ENCODE peak calls at places on chromosomes 4 and X, in seven cellular contexts. One of them, this sample, is unnamed.
A peak's percentile ranks its signal among the peaks of the same experiment; 100 is the strongest.

GRCh38 chr4:125303058-125303457 is 11.7 kb upstream of the FAT4 start:
- DNase-seq in cardiac muscle cell: no peak
- DNase-seq in fibroblast of mammary gland: peak; percentile 35
- DNase-seq in mucosa of descending colon: no peak
- DNase-seq in bronchial epithelial cell: no peak
- DNase-seq in fibroblast of the aortic adventitia: no peak
- DNase-seq in AG04450: no peak
- DNase-seq in this sample: no peak

GRCh38 chr4:6582889-6583504 is 8.0 kb downstream of the MAN2B2 start:
- DNase-seq in fibroblast of the aortic adventitia: peak; percentile 16
- DNase-seq in AG04450: no peak
- DNase-seq in fibroblast of mammary gland: peak; percentile 52
- DNase-seq in cardiac muscle cell: peak; percentile 33
- DNase-seq in bronchial epithelial cell: peak; percentile 33
- DNase-seq in mucosa of descending colon: peak; percentile 15
- DNase-seq in this sample: peak; percentile 65

GRCh38 chr4:176882201-176882600 is 89.5 kb upstream of the VEGFC start:
- DNase-seq in fibroblast of the aortic adventitia: no peak
- DNase-seq in bronchial epithelial cell: no peak
- DNase-seq in mucosa of descending colon: no peak
- DNase-seq in AG04450: no peak
- DNase-seq in fibroblast of mammary gland: no peak
- DNase-seq in cardiac muscle cell: no peak
- DNase-seq in this sample: no peak

GRCh38 chr4:83722730-83723269 is 186.9 kb downstream of the GPAT3 start:
- DNase-seq in mucosa of descending colon: no peak
- DNase-seq in fibroblast of the aortic adventitia: no peak
- DNase-seq in AG04450: no peak
- DNase-seq in cardiac muscle cell: no peak
- DNase-seq in fibroblast of mammary gland: no peak
- DNase-seq in bronchial epithelial cell: no peak
- DNase-seq in this sample: no peak

GRCh38 chr4:189804884-189805283 is 135.8 kb upstream of the FRG1 start:
- DNase-seq in cardiac muscle cell: no peak
- DNase-seq in mucosa of descending colon: no peak
- DNase-seq in fibroblast of the aortic adventitia: no peak
- DNase-seq in fibroblast of mammary gland: no peak
- DNase-seq in AG04450: no peak
- DNase-seq in bronchial epithelial cell: no peak
- DNase-seq in this sample: no peak

GRCh38 chrX:130831347-130831722 is 71.7 kb downstream of the ENOX2 start:
- DNase-seq in AG04450: no peak
- DNase-seq in cardiac muscle cell: no peak
- DNase-seq in bronchial epithelial cell: no peak
- DNase-seq in fibroblast of mammary gland: no peak
- DNase-seq in fibroblast of the aortic adventitia: no peak
- DNase-seq in mucosa of descending colon: no peak
- DNase-seq in this sample: no peak

GRCh38 chr4:101599620-101600019 is 190.9 kb upstream of the BANK1 start:
- DNase-seq in mucosa of descending colon: no peak
- DNase-seq in fibroblast of mammary gland: peak; percentile 67
- DNase-seq in cardiac muscle cell: peak; percentile 51
- DNase-seq in AG04450: no peak
- DNase-seq in fibroblast of the aortic adventitia: peak; percentile 81
- DNase-seq in bronchial epithelial cell: peak; percentile 89
- DNase-seq in this sample: peak; percentile 70

GRCh38 chr4:183797041-183797444 is 108.1 kb upstream of the STOX2 start:
- DNase-seq in AG04450: no peak
- DNase-seq in mucosa of descending colon: no peak
- DNase-seq in fibroblast of the aortic adventitia: no peak
- DNase-seq in fibroblast of mammary gland: no peak
- DNase-seq in cardiac muscle cell: no peak
- DNase-seq in bronchial epithelial cell: no peak
- DNase-seq in this sample: no peak

GRCh38 chr4:4675636-4676035 is 133.8 kb upstream of the STX18 start:
- DNase-seq in bronchial epithelial cell: no peak
- DNase-seq in mucosa of descending colon: no peak
- DNase-seq in AG04450: no peak
- DNase-seq in fibroblast of mammary gland: no peak
- DNase-seq in fibroblast of the aortic adventitia: no peak
- DNase-seq in cardiac muscle cell: no peak
- DNase-seq in this sample: no peak

DNA sequence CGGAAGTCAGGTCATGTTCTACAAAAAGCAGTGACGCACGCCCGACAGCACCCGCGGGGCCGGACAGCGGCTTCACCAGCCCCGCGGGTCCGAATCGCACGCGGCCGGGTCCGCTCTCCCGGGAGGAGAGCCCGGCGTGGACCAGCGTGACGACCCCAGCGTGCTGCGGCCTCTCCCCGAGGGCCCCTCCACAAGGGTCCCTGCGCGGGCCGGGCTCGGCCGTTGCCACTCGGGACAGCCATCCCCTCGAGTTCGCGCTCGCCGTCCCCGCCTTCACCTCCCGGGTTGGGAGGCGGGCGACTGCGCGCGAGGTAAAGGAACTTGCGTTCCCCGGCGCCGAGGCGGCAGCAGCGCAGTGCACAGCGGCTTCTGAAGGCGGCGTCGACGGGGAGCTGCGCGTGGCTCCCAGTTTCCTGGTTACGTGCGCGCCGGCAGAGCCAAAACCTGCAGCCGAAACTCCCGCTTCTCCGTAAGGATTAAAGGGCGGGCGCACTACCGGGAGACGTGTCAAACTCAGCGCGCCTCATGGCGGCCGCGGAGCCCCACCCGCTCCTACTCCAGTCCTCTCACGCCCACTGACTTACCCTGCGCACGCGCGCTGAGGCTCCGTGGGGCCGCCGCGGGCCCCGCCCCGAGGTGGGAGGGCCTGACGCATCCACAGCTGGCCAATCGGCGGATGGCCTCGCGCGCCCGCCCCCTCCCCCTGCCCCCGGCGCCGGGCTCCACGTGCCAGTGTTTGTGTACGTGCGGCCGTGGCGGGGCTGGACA is 416 bp upstream of the LRP2BP start:
- DNase-seq in mucosa of descending colon: peak; percentile 98
- DNase-seq in AG04450: peak; percentile 91
- DNase-seq in cardiac muscle cell: peak; percentile 99
- DNase-seq in fibroblast of mammary gland: peak; percentile 96
- DNase-seq in fibroblast of the aortic adventitia: peak; percentile 96
- DNase-seq in bronchial epithelial cell: peak; percentile 95
- DNase-seq in this sample: peak; percentile 98
- TF ChIP-seq CTCF in mucosa of descending colon: no peak
- TF ChIP-seq CTCF in AG04450: no peak
- TF ChIP-seq CTCF in cardiac muscle cell: no peak
- TF ChIP-seq CTCF in fibroblast of mammary gland: no peak
- TF ChIP-seq CTCF in fibroblast of the aortic adventitia: no peak
- TF ChIP-seq CTCF in bronchial epithelial cell: no peak
- TF ChIP-seq CTCF in this sample: no peak

GRCh38 chr4:159108124-159108523 is 5.2 kb downstream of the RAPGEF2 start:
- DNase-seq in bronchial epithelial cell: no peak
- DNase-seq in cardiac muscle cell: no peak
- DNase-seq in fibroblast of mammary gland: no peak
- DNase-seq in fibroblast of the aortic adventitia: no peak
- DNase-seq in AG04450: no peak
- DNase-seq in mucosa of descending colon: no peak
- DNase-seq in this sample: no peak
- H3K4me3 ChIP-seq in bronchial epithelial cell: no peak overlapping the region
- H3K4me3 ChIP-seq in cardiac muscle cell: no peak overlapping the region
- H3K4me3 ChIP-seq in fibroblast of mammary gland: no peak overlapping the region
- H3K4me3 ChIP-seq in fibroblast of the aortic adventitia: no peak overlapping the region
- H3K4me3 ChIP-seq in AG04450: no peak overlapping the region
- H3K4me3 ChIP-seq in mucosa of descending colon: no peak overlapping the region
- H3K4me3 ChIP-seq in this sample: no peak overlapping the region

GRCh38 chrX:10326578-10326977 is 169.8 kb downstream of the CLCN4 start:
- DNase-seq in bronchial epithelial cell: no peak
- DNase-seq in AG04450: no peak
- DNase-seq in mucosa of descending colon: no peak
- DNase-seq in cardiac muscle cell: peak; percentile 69
- DNase-seq in fibroblast of mammary gland: peak; percentile 68
- DNase-seq in fibroblast of the aortic adventitia: peak; percentile 39
- DNase-seq in this sample: peak; percentile 71
- TF ChIP-seq CTCF in bronchial epithelial cell: peak; percentile 6
- TF ChIP-seq CTCF in AG04450: peak; percentile 45
- TF ChIP-seq CTCF in mucosa of descending colon: no peak
- TF ChIP-seq CTCF in cardiac muscle cell: peak; percentile 41
- TF ChIP-seq CTCF in fibroblast of mammary gland: peak; percentile 55
- TF ChIP-seq CTCF in fibroblast of the aortic adventitia: peak; percentile 37
- TF ChIP-seq CTCF in this sample: peak; percentile 70

GRCh38 chrX:65588795-65589194 is 54.2 kb upstream of the LAS1L start:
- DNase-seq in fibroblast of mammary gland: no peak
- DNase-seq in bronchial epithelial cell: no peak
- DNase-seq in mucosa of descending colon: no peak
- DNase-seq in cardiac muscle cell: no peak
- DNase-seq in fibroblast of the aortic adventitia: no peak
- DNase-seq in AG04450: no peak
- DNase-seq in this sample: no peak
- H3K4me3 ChIP-seq in fibroblast of mammary gland: no peak overlapping the region
- H3K4me3 ChIP-seq in bronchial epithelial cell: no peak overlapping the region
- H3K4me3 ChIP-seq in mucosa of descending colon: no peak overlapping the region
- H3K4me3 ChIP-seq in cardiac muscle cell: no peak overlapping the region
- H3K4me3 ChIP-seq in fibroblast of the aortic adventitia: no peak overlapping the region
- H3K4me3 ChIP-seq in AG04450: peak overlapping the region; percentile 44
- H3K4me3 ChIP-seq in this sample: no peak overlapping the region